ENCODE peak calls at places on chromosomes 7 and 10, in nine cellular contexts. N, H, T, R, L, D, Q, X and I are unnamed samples.

GRCh38 chr10:71220689-71221540 is 8.5 kb downstream of the UNC5B start:
- DNase-seq in H (peak; percentile 2), T (no peak), X (no peak), N (no peak), D (no peak), Q (no peak), R (no peak), L (no peak), I (no peak)

GRCh38 chr7:134016223-134016941 is 110.8 kb upstream of the LRGUK start:
- DNase-seq in N (peak; percentile 39), H (peak; percentile 10), D (peak; percentile 10), L (no peak), T (no peak), R (peak; percentile 16), Q (peak; percentile 11), X (no peak), I (no peak)

GRCh38 chr10:63201118-63201517 is 68.0 kb downstream of the NRBF2 start:
- DNase-seq in D (no peak), H (no peak), L (no peak), X (no peak), N (no peak), Q (no peak), T (no peak), R (no peak), I (no peak)

GRCh38 chr7:16066805-16067459 is 354.4 kb downstream of the CRPPA start:
- DNase-seq in X (no peak), T (no peak), D (no peak), H (no peak), R (no peak), L (no peak), Q (no peak), N (no peak), I (no peak)

GRCh38 chr10:73593812-73594211 is 2.7 kb upstream of the USP54 start:
- DNase-seq in L (no peak), Q (no peak), D (no peak), H (no peak), R (no peak), X (no peak), T (no peak), N (no peak), I (no peak)

GRCh38 chr7:119720541-119720940 is 552.4 kb upstream of the KCND2 start:
- DNase-seq in T (no peak), X (no peak), N (no peak), L (no peak), H (no peak), D (peak; percentile 80), R (no peak), Q (peak; percentile 68), I (no peak)

GRCh38 chr10:49165940-49166803 is 22.0 kb downstream of the TMEM273 start:
- DNase-seq in N (no peak), X (no peak), L (no peak), H (no peak), R (no peak), T (no peak), D (no peak), Q (no peak), I (no peak)

GRCh38 chr7:55258631-55259030 is 106.5 kb upstream of the LANCL2 start:
- DNase-seq in X (no peak), T (no peak), Q (no peak), N (no peak), H (no peak), D (no peak), R (no peak), L (no peak), I (no peak)

GRCh38 chr10:66307826-66308225 is 618.0 kb upstream of the LRRTM3 start:
- DNase-seq in T (no peak), R (no peak), N (no peak), X (no peak), D (no peak), H (no peak), L (no peak), Q (no peak), I (no peak)
- TF ChIP-seq CTCF in T (no peak), R (no peak), N (no peak), X (no peak), D (no peak), H (no peak), L (no peak), Q (peak; percentile 26), I (no peak)

GRCh38 chr7:116730097-116731018 is 58.4 kb downstream of the MET start:
- DNase-seq in X (no peak), T (peak; percentile 74), R (no peak), N (no peak), L (no peak), D (no peak), H (no peak), Q (no peak), I (no peak)

GRCh38 chr7:116728413-116728812 is 56.4 kb downstream of the MET start:
- DNase-seq in X (no peak), D (no peak), R (no peak), H (no peak), L (no peak), N (no peak), T (no peak), Q (no peak), I (no peak)

GRCh38 chr7:116732788-116733709 is 61.1 kb downstream of the MET start:
- DNase-seq in H (no peak), D (no peak), X (no peak), T (no peak), R (no peak), L (no peak), Q (no peak), N (no peak), I (no peak)

GRCh38 chr7:116731737-116732335 is 59.8 kb downstream of the MET start:
- DNase-seq in D (no peak), X (no peak), T (no peak), L (no peak), Q (no peak), H (no peak), R (no peak), N (no peak), I (no peak)

GRCh38 chr7:116731019-116731388 is 59.0 kb downstream of the MET start:
- DNase-seq in N (no peak), D (no peak), H (no peak), T (no peak), Q (no peak), R (no peak), L (no peak), X (no peak), I (no peak)
- H3K4me1 ChIP-seq in N (no peaks in the 10 kb centered on the region), D (no peaks in the 10 kb centered on the region), H (no peaks in the 10 kb centered on the region), T (peaks cover 31% of the 10 kb centered on the region), Q (no peaks in the 10 kb centered on the region), R (no peaks in the 10 kb centered on the region), L (peaks cover 19% of the 10 kb centered on the region), X (no peaks in the 10 kb centered on the region), I (no peaks in the 10 kb centered on the region)

GRCh38 chr10:97063983-97064837 is 121.5 kb downstream of the SLIT1 start:
- DNase-seq in D (no peak), L (no peak), H (no peak), X (no peak), Q (no peak), N (no peak), T (no peak), R (no peak), I (no peak)

GRCh38 chr10:97062484-97062883 is 123.3 kb downstream of the SLIT1 start:
- DNase-seq in T (no peak), D (no peak), R (no peak), N (no peak), X (no peak), L (no peak), H (no peak), Q (no peak), I (no peak)

GRCh38 chr10:97065128-97065527 is 120.6 kb downstream of the SLIT1 start:
- DNase-seq in Q (peak; percentile 52), X (no peak), H (no peak), R (no peak), D (no peak), L (no peak), N (no peak), T (peak; percentile 89), I (no peak)

GRCh38 chr10:97062058-97062457 is 123.7 kb downstream of the SLIT1 start:
- DNase-seq in X (no peak), R (no peak), L (no peak), Q (no peak), H (no peak), N (no peak), T (no peak), D (no peak), I (no peak)

GRCh38 chr10:97063271-97063982 is 122.3 kb downstream of the SLIT1 start:
- DNase-seq in D (no peak), N (no peak), L (no peak), T (no peak), R (no peak), X (no peak), H (no peak), Q (no peak), I (no peak)
- TF ChIP-seq CTCF in D (no peak), N (no peak), L (no peak), T (no peak), R (no peak), X (no peak), H (no peak), Q (no peak), I (no peak)

DNA sequence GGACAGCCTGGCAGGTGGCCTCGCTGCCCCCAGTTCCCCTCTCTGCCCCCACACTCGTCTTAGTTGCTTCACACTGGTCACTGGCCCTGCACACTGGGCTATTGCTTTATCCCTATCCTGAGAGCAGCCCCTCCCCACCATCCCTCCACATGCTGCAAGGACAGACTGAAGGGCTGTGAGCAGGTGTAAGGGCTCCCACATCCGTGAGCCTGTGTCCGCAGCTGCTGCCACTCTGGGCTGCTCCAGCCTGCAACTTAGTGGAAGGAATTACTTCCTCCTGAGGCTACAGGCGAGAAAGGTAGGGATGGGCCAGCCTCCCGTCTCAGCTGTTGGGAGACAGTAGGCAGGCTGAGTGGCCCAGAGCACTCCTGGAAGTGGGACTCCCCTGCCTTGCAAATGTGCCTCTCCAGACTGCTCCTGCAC is 3.8 kb downstream of the RARRES2 start:
- DNase-seq in X (peak; percentile 69), Q (no peak), D (no peak), L (no peak), T (peak; percentile 21), R (peak; percentile 44), H (no peak), N (no peak), I (no peak)
- H3K4me1 ChIP-seq in X (peaks cover 42% of the 10 kb centered on the region), Q (peaks cover 6% of the 10 kb centered on the region), D (peaks cover 12% of the 10 kb centered on the region), L (peaks cover 73% of the 10 kb centered on the region), T (no peaks in the 10 kb centered on the region), R (peaks cover 45% of the 10 kb centered on the region), H (peaks cover 26% of the 10 kb centered on the region), N (no peaks in the 10 kb centered on the region), I (no peaks in the 10 kb centered on the region)

GRCh38 chr7:156074982-156075615 is 262.8 kb upstream of the SHH start:
- DNase-seq in D (no peak), R (no peak), L (no peak), Q (no peak), H (no peak), T (no peak), N (no peak), X (no peak), I (no peak)
- TF ChIP-seq CTCF in D (no peak), R (no peak), L (no peak), Q (no peak), H (no peak), T (peak; percentile 46), N (no peak), X (no peak), I (no peak)

DNA sequence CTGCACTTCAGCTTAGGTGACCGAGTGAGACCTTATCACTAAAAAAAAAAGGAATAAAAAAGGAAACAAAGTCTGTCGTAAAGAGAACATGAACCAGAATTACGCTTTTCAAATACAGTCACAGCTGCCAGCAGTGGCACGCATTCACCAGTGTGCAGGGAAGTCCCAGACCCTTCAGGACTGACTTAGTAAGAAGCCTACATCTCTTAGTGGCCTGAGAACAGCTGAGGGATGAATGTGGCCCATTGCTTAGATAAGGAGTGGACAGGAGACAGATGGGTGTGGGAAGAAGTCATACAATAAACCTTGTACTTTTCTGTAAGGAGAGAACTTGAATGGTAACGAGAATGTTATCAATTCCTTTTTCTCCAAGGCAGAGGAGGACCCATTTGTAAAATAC is 178.5 kb downstream of the JCAD start:
- DNase-seq in D (peak; percentile 65), L (no peak), T (no peak), Q (no peak), N (no peak), H (no peak), R (no peak), X (no peak), I (no peak)
- H3K4me1 ChIP-seq in D (peaks cover 11% of the 10 kb centered on the region), L (peaks cover 18% of the 10 kb centered on the region), T (no peaks in the 10 kb centered on the region), Q (peaks cover 4% of the 10 kb centered on the region), N (no peaks in the 10 kb centered on the region), H (no peaks in the 10 kb centered on the region), R (no peaks in the 10 kb centered on the region), X (no peaks in the 10 kb centered on the region), I (peaks cover 31% of the 10 kb centered on the region)